ENCODE peak calls at places on chromosomes 1 and 21, in six cellular contexts. B is stromal cell of bone marrow; Y is hypothalamus; H is stomach; P is NB4; J is naive thymus-derived CD4-positive, alpha-beta T cell. W is an unnamed sample.

GRCh38 chr1:213714645-213715044 is 273.1 kb upstream of the PROX1 start:
- DNase-seq in B (no peak), Y (no peak), H (no peak), P (no peak), J (no peak), W (peak)

GRCh38 chr21:27827972-27828371 is 861.1 kb upstream of the ADAMTS5 start:
- DNase-seq in B (no peak), Y (no peak), H (no peak), P (no peak), J (no peak), W (no peak)

GRCh38 chr1:238404506-238404905 is 513.8 kb upstream of the ZP4 start:
- DNase-seq in B (no peak), Y (no peak), H (no peak), P (no peak), J (no peak), W (no peak)

GRCh38 chr1:176559474-176560390 is 96.8 kb downstream of the PAPPA2 start:
- DNase-seq in B (peak), Y (no peak), H (peak), P (peak), J (no peak), W (peak)

GRCh38 chr1:94239796-94240195 is 2.4 kb upstream of the ARHGAP29 start:
- DNase-seq in B (no peak), Y (no peak), H (no peak), P (no peak), J (no peak), W (no peak)

GRCh38 chr1:228735871-228736586 is 750 bp downstream of the RHOU start:
- DNase-seq in B (no peak), Y (no peak), H (peak), P (peak), J (peak), W (no peak)

GRCh38 chr1:156499703-156500577 is 635 bp downstream of the MEF2D start:
- DNase-seq in B (no peak), Y (peak), H (no peak), P (peak), J (peak), W (no peak)

GRCh38 chr1:168966217-168966616 is 140.3 kb upstream of the ATP1B1 start:
- DNase-seq in B (no peak), Y (no peak), H (no peak), P (no peak), J (no peak), W (no peak)

GRCh38 chr21:31484219-31484618 is 140.2 kb upstream of the TIAM1 start:
- DNase-seq in B (no peak), Y (no peak), H (no peak), P (no peak), J (no peak), W (no peak)

GRCh38 chr1:27760411-27760810 is 12.6 kb upstream of the STX12 start:
- DNase-seq in B (no peak), Y (no peak), H (no peak), P (no peak), J (no peak), W (no peak)

GRCh38 chr1:26752519-26752918 is 35.2 kb upstream of the PIGV start:
- DNase-seq in B (no peak), Y (no peak), H (no peak), P (no peak), J (no peak), W (no peak)

GRCh38 chr1:9798236-9799130 is 25.3 kb downstream of the CLSTN1 start:
- DNase-seq in B (peak), Y (no peak), H (no peak), P (no peak), J (no peak), W (no peak)

GRCh38 chr21:38938343-38938742 is 132.6 kb downstream of the ETS2 start:
- DNase-seq in B (no peak), Y (peak), H (no peak), P (peak), J (peak), W (peak)

GRCh38 chr1:27574871-27575831 is 28.8 kb downstream of the AHDC1 start:
- DNase-seq in B (peak), Y (peak), H (peak), P (no peak), J (no peak), W (peak)

GRCh38 chr1:208997726-208998312 is 585.7 kb upstream of the CAMK1G start:
- DNase-seq in B (no peak), Y (no peak), H (no peak), P (peak), J (no peak), W (no peak)

W was measured in neuronal stem cell.